ENCODE peak calls at places on chromosomes 7 and 10, in five cellular contexts. H, O, R, J and Q are unnamed samples.
A peak's percentile ranks its signal among the peaks of the same experiment; 100 is the strongest.

GRCh38 chr10:8051851-8052257 is 2.6 kb upstream of the GATA3 start:
- DNase-seq in H (no peak), R (no peak), J (no peak), O (no peak), Q (no peak)

GRCh38 chr10:24485299-24485698 is 238.4 kb downstream of the ARHGAP21 start:
- DNase-seq in J (no peak), O (no peak), H (no peak), R (no peak), Q (no peak)

GRCh38 chr7:1257863-1258262 is 25.2 kb downstream of the UNCX start:
- DNase-seq in H (no peak), O (no peak), J (peak; percentile 35), R (no peak), Q (no peak)

GRCh38 chr7:28999421-28999820 is 41.3 kb upstream of the TRIL start:
- DNase-seq in H (no peak), O (no peak), J (no peak), R (no peak), Q (no peak)

GRCh38 chr10:62005687-62006086 is 104.2 kb downstream of the ARID5B start:
- DNase-seq in H (no peak), J (no peak), R (no peak), O (no peak), Q (no peak)

GRCh38 chr10:20890491-20891337 is 6.4 kb downstream of the NEBL start:
- DNase-seq in H (no peak), J (no peak), O (no peak), R (no peak), Q (no peak)

GRCh38 chr7:129906700-129907099 is 46.1 kb downstream of the UBE2H start:
- DNase-seq in O (no peak), R (no peak), H (peak; percentile 38), J (no peak), Q (no peak)

GRCh38 chr7:1361756-1362125 is 97.5 kb downstream of the MICALL2 start:
- DNase-seq in R (peak; percentile 7), O (no peak), H (no peak), J (no peak), Q (no peak)

GRCh38 chr7:2796358-2797352 is 47.5 kb downstream of the GNA12 start:
- DNase-seq in O (no peak), R (peak; percentile 91), H (no peak), J (no peak), Q (no peak)

GRCh38 chr10:76973515-76974289 is 663.9 kb downstream of the KCNMA1 start:
- DNase-seq in H (no peak), J (no peak), O (no peak), R (peak; percentile 77), Q (no peak)

GRCh38 chr7:157855016-157855415 is 518.2 kb downstream of the DNAJB6 start:
- DNase-seq in R (no peak), J (peak; percentile 76), O (no peak), H (no peak), Q (no peak)

GRCh38 chr7:120942861-120943260 is 7.7 kb upstream of the ING3 start:
- DNase-seq in O (no peak), H (no peak), J (no peak), R (no peak), Q (no peak)

GRCh38 chr7:157482517-157483120 is 145.8 kb downstream of the DNAJB6 start:
- DNase-seq in H (no peak), R (no peak), J (no peak), O (no peak), Q (peak; percentile 55)

GRCh38 chr10:101014966-101015581 is 15.5 kb downstream of the LZTS2 start:
- DNase-seq in R (no peak), J (no peak), O (no peak), H (no peak), Q (peak; percentile 26)

GRCh38 chr7:40008218-40008815 is 58.3 kb downstream of the CDK13 start:
- DNase-seq in J (no peak), R (no peak), H (peak; percentile 18), O (no peak), Q (no peak)

GRCh38 chr10:93947524-93947923 is 46.2 kb upstream of the PLCE1 start:
- DNase-seq in J (no peak), O (no peak), R (no peak), H (no peak), Q (no peak)

GRCh38 chr7:37337522-37337921 is 111.1 kb downstream of the ELMO1 start:
- DNase-seq in H (no peak), J (no peak), O (no peak), R (no peak), Q (no peak)

GRCh38 chr7:2048006-2048405 is 184.7 kb downstream of the MAD1L1 start:
- DNase-seq in H (no peak), J (peak; percentile 48), O (no peak), R (peak; percentile 18), Q (no peak)

GRCh38 chr10:74589226-74589673 is 237.2 kb upstream of the KAT6B start:
- DNase-seq in H (peak; percentile 41), R (peak; percentile 97), O (peak; percentile 93), J (peak; percentile 79), Q (peak; percentile 80)

GRCh38 chr7:43669286-43670081 is 59.8 kb downstream of the COA1 start:
- DNase-seq in R (no peak), H (no peak), J (no peak), O (no peak), Q (no peak)

GRCh38 chr7:30799206-30799975 is 28.2 kb downstream of the MINDY4 start:
- DNase-seq in H (no peak), J (no peak), R (peak; percentile 89), O (no peak), Q (no peak)

GRCh38 chr10:6173203-6173602 is 29.5 kb upstream of the PFKFB3 start:
- DNase-seq in R (no peak), J (no peak), O (peak; percentile 35), H (no peak), Q (peak; percentile 36)

GRCh38 chr7:1348096-1348835 is 111.0 kb downstream of the MICALL2 start:
- DNase-seq in H (no peak), O (no peak), J (peak; percentile 58), R (no peak), Q (no peak)

GRCh38 chr7:140056431-140056830 is 6.3 kb downstream of the PARP12 start:
- DNase-seq in H (no peak), J (no peak), R (no peak), O (no peak), Q (no peak)

GRCh38 chr7:131186816-131187215 is 140.9 kb upstream of the MKLN1 start:
- DNase-seq in H (no peak), R (no peak), O (no peak), J (no peak), Q (no peak)

GRCh38 chr7:39686261-39686924 is 63.0 kb downstream of the RALA start:
- DNase-seq in H (no peak), R (no peak), J (no peak), O (no peak), Q (no peak)

GRCh38 chr10:19119191-19119590 is 70.6 kb downstream of the MALRD1 start:
- DNase-seq in J (no peak), O (no peak), R (no peak), H (no peak), Q (no peak)

GRCh38 chr10:131839351-131839750 is 61.5 kb upstream of the PPP2R2D start:
- DNase-seq in H (no peak), R (peak; percentile 30), J (peak; percentile 41), O (no peak), Q (no peak)

GRCh38 chr7:101302641-101303101 is 18.9 kb downstream of the IFT22 start:
- DNase-seq in R (no peak), H (no peak), O (no peak), J (no peak), Q (no peak)

GRCh38 chr7:101303102-101303701 is 18.4 kb downstream of the IFT22 start:
- DNase-seq in J (no peak), O (no peak), H (no peak), R (no peak), Q (no peak)

GRCh38 chr7:101306307-101306706 is 15.3 kb downstream of the IFT22 start:
- DNase-seq in H (no peak), R (no peak), O (no peak), J (no peak), Q (no peak)

DNA sequence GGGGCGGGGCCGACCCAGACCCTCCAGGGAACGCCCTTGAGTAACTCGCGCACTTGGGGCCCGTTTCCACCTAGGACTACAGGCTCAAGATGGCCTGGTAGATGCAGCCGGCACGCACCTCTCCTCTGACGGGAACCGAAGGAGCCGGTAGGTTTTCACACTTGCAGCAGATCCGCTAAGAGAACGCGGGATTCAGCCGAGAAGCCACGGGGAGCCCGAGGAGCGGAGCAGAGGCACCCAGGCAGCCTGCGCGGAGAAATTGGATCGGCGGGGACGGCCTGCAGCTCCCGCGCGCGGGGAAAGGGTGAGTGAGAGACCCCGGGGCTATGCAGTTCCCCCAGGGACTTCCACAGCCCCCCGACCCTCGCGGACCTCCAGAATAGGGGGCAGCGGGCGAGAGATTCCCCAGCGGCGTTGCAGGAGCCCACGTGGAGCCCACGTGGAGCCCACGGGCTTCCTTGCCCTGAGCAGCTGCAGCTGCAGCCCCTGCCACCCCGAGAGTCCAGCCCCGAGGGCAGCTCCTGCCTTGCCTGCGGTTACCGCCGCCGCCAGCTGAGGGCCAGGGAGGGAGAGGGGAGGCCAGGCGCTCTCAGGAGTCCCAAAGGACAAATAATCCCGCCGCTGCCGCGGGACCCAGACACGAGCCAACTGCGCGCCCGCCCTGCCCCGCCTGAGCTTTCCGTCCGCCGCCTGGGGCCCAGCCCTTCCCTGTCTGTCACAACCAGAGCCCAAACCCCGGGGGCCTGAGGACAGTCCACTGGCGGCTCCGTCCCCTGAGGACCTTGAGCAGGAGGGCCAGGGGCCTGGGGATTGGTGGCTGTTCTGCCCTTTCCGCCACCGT is 13.1 kb downstream of the IFT22 start:
- DNase-seq in J (no peak), O (peak; percentile 87), R (peak; percentile 74), H (peak; percentile 81), Q (peak; percentile 69)
- TF ChIP-seq POLR2A in J (no peak), O (peak; percentile 68), R (no peak), H (peak; percentile 73), Q (no peak)

GRCh38 chr7:76359111-76359986 is 558 bp upstream of the YWHAG start:
- DNase-seq in H (peak; percentile 90), J (peak; percentile 100), O (peak; percentile 98), R (peak; percentile 99), Q (peak; percentile 98)
- TF ChIP-seq POLR2A in H (peak; percentile 26), J (no peak), O (no peak), R (peak; percentile 50), Q (no peak)

DNA sequence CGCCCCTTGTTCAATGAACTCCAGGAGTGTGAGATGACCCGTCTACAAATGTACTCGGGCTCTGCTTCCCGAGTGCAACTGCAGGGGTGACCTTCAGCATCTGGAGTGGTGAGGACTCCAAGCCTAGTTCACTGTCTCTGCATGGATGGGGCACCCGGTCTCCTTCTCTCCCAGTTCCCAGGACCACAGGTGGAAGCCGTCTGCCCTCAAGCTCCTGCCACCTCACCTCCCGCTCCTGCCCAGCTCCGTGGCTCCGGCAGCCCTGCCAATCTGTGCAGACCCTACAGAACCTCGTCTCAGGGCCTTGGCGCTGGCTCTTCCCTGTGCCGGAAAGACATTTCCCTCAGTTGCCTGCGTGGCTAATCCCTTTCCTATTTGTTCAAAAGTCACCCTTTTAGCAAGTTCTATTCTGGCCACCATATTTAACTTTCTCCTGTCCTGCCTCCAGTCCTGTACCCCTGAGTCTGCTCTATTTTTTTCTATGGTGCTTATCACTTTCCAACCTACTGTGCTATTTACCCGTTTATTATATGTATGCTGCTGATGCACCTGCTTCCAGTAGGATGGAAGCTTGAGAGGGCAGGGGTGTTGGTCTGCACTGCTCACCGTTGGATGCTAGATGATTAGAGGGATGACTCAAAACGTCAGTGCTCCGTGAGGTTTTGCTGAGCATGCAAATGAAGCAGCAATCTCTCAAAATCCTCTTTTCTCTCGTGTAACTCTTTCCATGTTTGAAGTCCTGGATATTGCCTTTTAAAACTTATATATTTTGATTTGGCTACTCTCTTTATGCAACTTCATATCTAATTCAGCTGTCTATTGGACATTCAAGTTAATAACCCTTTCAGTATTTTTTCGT is 641.4 kb downstream of the ACTR3B start:
- DNase-seq in R (no peak), O (no peak), H (no peak), J (no peak), Q (no peak)
- TF ChIP-seq POLR2A in R (no peak), O (no peak), H (no peak), J (no peak), Q (no peak)

GRCh38 chr10:79112898-79113431 is 44.2 kb downstream of the ZMIZ1 start:
- DNase-seq in O (peak; percentile 31), H (peak; percentile 73), J (peak; percentile 72), R (peak; percentile 91), Q (no peak)
- TF ChIP-seq POLR2A in O (no peak), H (no peak), J (no peak), R (no peak), Q (no peak)